ENCODE peak calls at places on chromosomes 7 and 10, in eight cellular contexts. U is memory B cell; Y is astrocyte; K is psoas muscle; A is activated CD8-positive, alpha-beta memory T cell treated with anti-CD3 and anti-CD28 coated beads, Interleukin-2, amount 10 ng/mL, durations not matched to agents 7 days and 5 days; Z is NCI-H1105 treated with DMSO at 0.1 percent for 48 hours; M is Calu3; T is transverse colon. E is an unnamed sample.

GRCh38 chr7:67137464-67137863 is 140.8 kb downstream of the TYW1 start:
- DNase-seq in K (no peak), Y (peak; percentile 30), U (no peak), Z (no peak), T (no peak), M (no peak), A (no peak), E (no peak)

GRCh38 chr10:101011517-101012423 is 12.2 kb downstream of the LZTS2 start:
- DNase-seq in M (peak; percentile 38), K (no peak), U (no peak), A (no peak), Y (no peak), Z (no peak), T (no peak), E (no peak)

GRCh38 chr7:8221124-8221523 is 40.8 kb downstream of the ICA1 start:
- DNase-seq in T (no peak), U (no peak), K (no peak), A (no peak), M (no peak), Z (no peak), Y (no peak), E (no peak)

GRCh38 chr7:112855227-112855626 is 65.0 kb upstream of the TMEM168 start:
- DNase-seq in U (no peak), K (no peak), Y (no peak), M (no peak), T (no peak), A (no peak), Z (no peak), E (no peak)

GRCh38 chr7:131619336-131620305 is 63.2 kb upstream of the PODXL start:
- DNase-seq in U (no peak), Z (no peak), T (no peak), Y (no peak), M (no peak), A (no peak), K (no peak), E (no peak)

GRCh38 chr10:6095810-6096209 is 7.0 kb downstream of the RBM17 start:
- DNase-seq in K (no peak), T (no peak), Y (no peak), U (no peak), A (no peak), M (no peak), Z (no peak), E (no peak)

GRCh38 chr10:122939819-122940543 is 14.0 kb downstream of the C10orf88 start:
- DNase-seq in Z (no peak), M (no peak), A (no peak), K (no peak), T (no peak), U (no peak), Y (peak; percentile 64), E (no peak)

GRCh38 chr10:84302223-84302622 is 26.2 kb upstream of the CCSER2 start:
- DNase-seq in Z (no peak), U (no peak), A (no peak), K (no peak), M (no peak), T (no peak), Y (no peak), E (no peak)

GRCh38 chr10:21406595-21407218 is 118.8 kb downstream of the SKIDA1 start:
- DNase-seq in A (no peak), K (no peak), Z (no peak), U (no peak), T (no peak), M (no peak), Y (peak; percentile 80), E (no peak)

GRCh38 chr7:125173571-125173970 is 243.9 kb upstream of the POT1 start:
- DNase-seq in U (no peak), Y (peak; percentile 6), Z (no peak), K (no peak), M (no peak), A (no peak), T (no peak), E (no peak)

GRCh38 chr10:88076027-88076880 is 212.8 kb downstream of the PTEN start:
- DNase-seq in T (no peak), K (no peak), U (no peak), Z (no peak), A (no peak), M (no peak), Y (no peak), E (no peak)

GRCh38 chr7:101874028-101874427 is 56.6 kb downstream of the CUX1 start:
- DNase-seq in T (no peak), A (no peak), K (no peak), Y (no peak), Z (no peak), U (no peak), M (no peak), E (no peak)

GRCh38 chr10:132915411-132915810 is 27.0 kb downstream of the CFAP46 start:
- DNase-seq in A (no peak), Y (no peak), M (no peak), Z (no peak), K (no peak), T (peak; percentile 5), U (peak; percentile 71), E (no peak)

GRCh38 chr10:53909791-53910190 is 891.2 kb downstream of the PCDH15 start:
- DNase-seq in Z (no peak), U (no peak), Y (no peak), A (no peak), K (no peak), T (no peak), M (no peak), E (no peak)

GRCh38 chr7:76358053-76358477 is 726 bp downstream of the YWHAG start:
- DNase-seq in U (peak; percentile 59), Y (no peak), Z (peak; percentile 48), K (peak; percentile 73), A (peak; percentile 76), M (peak; percentile 49), T (peak; percentile 76), E (peak; percentile 80)

GRCh38 chr10:86037096-86037495 is 329.5 kb downstream of the GRID1 start:
- DNase-seq in A (no peak), U (no peak), Y (no peak), T (no peak), M (no peak), Z (no peak), K (no peak), E (no peak)

GRCh38 chr10:132257907-132258306 is 49.8 kb downstream of the STK32C start:
- DNase-seq in T (no peak), A (no peak), Y (no peak), M (no peak), Z (no peak), K (no peak), U (no peak), E (no peak)

GRCh38 chr7:103413407-103413806 is 32.6 kb downstream of the SLC26A5 start:
- DNase-seq in M (no peak), K (no peak), T (no peak), A (no peak), Z (no peak), Y (no peak), U (no peak), E (no peak)

GRCh38 chr10:58052772-58053171 is 214.9 kb downstream of the IPMK start:
- DNase-seq in A (no peak), M (no peak), Z (no peak), T (no peak), Y (no peak), K (no peak), U (no peak), E (no peak)

GRCh38 chr10:43140414-43140813 is 2.2 kb downstream of the CSGALNACT2 start:
- DNase-seq in Z (no peak), T (no peak), A (no peak), Y (peak; percentile 89), U (peak; percentile 13), M (no peak), K (no peak), E (no peak)

GRCh38 chr7:47218378-47219176 is 363.3 kb downstream of the TNS3 start:
- DNase-seq in Z (no peak), U (no peak), Y (peak; percentile 36), M (no peak), A (no peak), T (no peak), K (no peak), E (no peak)

GRCh38 chr7:46321556-46322205 is 400.6 kb upstream of the IGFBP3 start:
- DNase-seq in A (no peak), U (no peak), Y (peak; percentile 33), T (no peak), K (no peak), Z (no peak), M (no peak), E (no peak)

GRCh38 chr10:4450981-4451501 is 375.0 kb upstream of the AKR1E2 start:
- DNase-seq in M (no peak), Z (no peak), T (no peak), Y (peak; percentile 83), U (no peak), A (no peak), K (no peak), E (no peak)

GRCh38 chr10:27153855-27154198 is 357 bp downstream of the YME1L1 start:
- DNase-seq in A (no peak), Y (peak; percentile 22), U (no peak), Z (no peak), K (no peak), T (no peak), M (no peak), E (peak; percentile 49)

GRCh38 chr10:63368365-63368764 is 97.4 kb downstream of the JMJD1C start:
- DNase-seq in U (no peak), Z (no peak), A (no peak), T (no peak), Y (no peak), M (no peak), K (no peak), E (no peak)

GRCh38 chr10:87850742-87851205 is 12.6 kb downstream of the KLLN start:
- DNase-seq in U (peak; percentile 25), M (peak; percentile 38), Y (peak; percentile 52), K (peak; percentile 37), Z (peak; percentile 44), A (peak; percentile 70), T (peak; percentile 68), E (peak; percentile 79)

GRCh38 chr7:2264158-2264557 is 22.1 kb downstream of the NUDT1 start:
- DNase-seq in Y (no peak), M (no peak), A (no peak), K (no peak), T (no peak), Z (no peak), U (no peak), E (no peak)

GRCh38 chr10:103665439-103665838 is 171.9 kb downstream of the NEURL1 start:
- DNase-seq in K (peak; percentile 61), A (no peak), Z (no peak), U (no peak), Y (no peak), T (no peak), M (no peak), E (no peak)

GRCh38 chr7:127396184-127396583 is 3.7 kb upstream of the ZNF800 start:
- DNase-seq in K (no peak), A (peak; percentile 66), Z (no peak), M (no peak), T (no peak), U (no peak), Y (no peak), E (no peak)

GRCh38 chr10:49609283-49610014 is 661 bp upstream of the SLC18A3 start:
- DNase-seq in T (no peak), Y (no peak), M (no peak), A (no peak), U (no peak), Z (peak; percentile 26), K (no peak), E (no peak)

GRCh38 chr7:5423272-5423843 is at the start of gene TNRC18:
- DNase-seq in K (peak; percentile 53), M (peak; percentile 63), U (peak; percentile 18), Y (no peak), A (no peak), T (peak; percentile 32), Z (no peak), E (peak; percentile 43)

GRCh38 chr7:150379590-150380379 is 655 bp downstream of the ZNF775 start:
- DNase-seq in T (no peak), K (no peak), A (no peak), U (no peak), Z (no peak), Y (no peak), M (no peak), E (no peak)

GRCh38 chr7:17965600-17965999 is 25.3 kb upstream of the SNX13 start:
- DNase-seq in A (no peak), K (no peak), U (no peak), T (no peak), Y (peak; percentile 51), Z (no peak), M (no peak), E (no peak)

GRCh38 chr10:48765039-48765438 is 80.4 kb downstream of the WDFY4 start:
- DNase-seq in K (no peak), Y (no peak), M (no peak), T (no peak), Z (no peak), A (no peak), U (no peak), E (no peak)